ENCODE peak calls at places on chromosomes 16 and 17, in four cellular contexts. Y is CD4-positive, alpha-beta memory T cell; N is small intestine; D is heart left ventricle. X is an unnamed sample.

GRCh38 chr16:3762080-3762750 is 44.9 kb upstream of the TRAP1 start:
- DNase-seq in Y (no peak), N (no peak), D (no peak), X (no peak)

GRCh38 chr16:50284131-50284911 is 18.0 kb downstream of the ADCY7 start:
- DNase-seq in Y (peak), N (peak), D (no peak), X (no peak)

GRCh38 chr16:84519855-84520254 is 15.4 kb upstream of the MEAK7 start:
- DNase-seq in Y (no peak), N (no peak), D (no peak), X (no peak)

GRCh38 chr17:65786479-65786878 is 225.0 kb upstream of the AXIN2 start:
- DNase-seq in Y (no peak), N (no peak), D (no peak), X (no peak)

GRCh38 chr17:30716461-30717289 is 107.8 kb downstream of the CRLF3 start:
- DNase-seq in Y (peak), N (no peak), D (no peak), X (no peak)

GRCh38 chr16:67855789-67856188 is 8.3 kb upstream of the CENPT start:
- DNase-seq in Y (no peak), N (no peak), D (no peak), X (no peak)

GRCh38 chr17:30824356-30825145 is at the start of gene CRLF3:
- DNase-seq in Y (peak), N (peak), D (peak), X (peak)

GRCh38 chr17:12313786-12314185 is 293.1 kb downstream of the MAP2K4 start:
- DNase-seq in Y (no peak), N (no peak), D (no peak), X (no peak)

GRCh38 chr17:49002766-49003165 is 5.6 kb downstream of the IGF2BP1 start:
- DNase-seq in Y (no peak), N (no peak), D (no peak), X (no peak)

GRCh38 chr17:10126554-10127493 is 71.6 kb downstream of the GAS7 start:
- DNase-seq in Y (no peak), N (no peak), D (no peak), X (no peak)

GRCh38 chr16:86554917-86555762 is at the start of gene MTHFSD:
- DNase-seq in Y (peak), N (peak), D (peak), X (peak)

GRCh38 chr16:54787045-54787444 is 143.6 kb upstream of the IRX5 start:
- DNase-seq in Y (no peak), N (no peak), D (no peak), X (no peak)

GRCh38 chr16:51407199-51407598 is 256.1 kb upstream of the SALL1 start:
- DNase-seq in Y (no peak), N (no peak), D (no peak), X (no peak)

GRCh38 chr17:77693776-77694175 is 264.7 kb upstream of the TNRC6C start:
- DNase-seq in Y (no peak), N (no peak), D (no peak), X (no peak)

GRCh38 chr17:69819316-69820087 is 255.5 kb upstream of the KCNJ16 start:
- DNase-seq in Y (no peak), N (no peak), D (no peak), X (no peak)

GRCh38 chr16:6957676-6958075 is 375.0 kb upstream of the RBFOX1 start:
- DNase-seq in Y (no peak), N (no peak), D (no peak), X (no peak)

GRCh38 chr16:88593489-88593888 is 23.3 kb downstream of the ZC3H18 start:
- DNase-seq in Y (no peak), N (no peak), D (peak), X (no peak)

GRCh38 chr17:63698381-63698885 is 1.5 kb downstream of the LIMD2 start:
- DNase-seq in Y (no peak), N (no peak), D (no peak), X (no peak)

DNA sequence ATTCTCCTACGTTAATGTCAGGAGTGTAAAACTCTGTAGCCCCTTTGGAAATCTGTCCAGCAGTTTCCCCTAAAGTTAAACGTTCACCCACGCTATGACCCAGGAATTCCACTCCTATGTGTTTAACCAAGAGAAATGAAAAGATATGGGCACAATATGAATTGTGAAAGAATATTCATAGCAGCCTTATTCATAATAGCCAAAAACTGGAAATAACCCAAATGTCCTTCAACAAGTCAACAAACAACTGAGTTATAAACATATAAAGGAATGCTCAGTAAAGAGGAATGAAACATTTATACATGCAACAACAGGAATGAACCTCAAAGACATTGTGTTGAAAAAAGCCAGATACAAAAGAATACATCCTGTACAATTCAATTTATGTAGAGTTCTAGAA is 286.8 kb upstream of the CDH5 start:
- DNase-seq in Y (no peak), N (no peak), D (no peak), X (no peak)
- H3K27ac ChIP-seq in Y (no peak), N (no peak), D (no peak), X (no peak)

DNA sequence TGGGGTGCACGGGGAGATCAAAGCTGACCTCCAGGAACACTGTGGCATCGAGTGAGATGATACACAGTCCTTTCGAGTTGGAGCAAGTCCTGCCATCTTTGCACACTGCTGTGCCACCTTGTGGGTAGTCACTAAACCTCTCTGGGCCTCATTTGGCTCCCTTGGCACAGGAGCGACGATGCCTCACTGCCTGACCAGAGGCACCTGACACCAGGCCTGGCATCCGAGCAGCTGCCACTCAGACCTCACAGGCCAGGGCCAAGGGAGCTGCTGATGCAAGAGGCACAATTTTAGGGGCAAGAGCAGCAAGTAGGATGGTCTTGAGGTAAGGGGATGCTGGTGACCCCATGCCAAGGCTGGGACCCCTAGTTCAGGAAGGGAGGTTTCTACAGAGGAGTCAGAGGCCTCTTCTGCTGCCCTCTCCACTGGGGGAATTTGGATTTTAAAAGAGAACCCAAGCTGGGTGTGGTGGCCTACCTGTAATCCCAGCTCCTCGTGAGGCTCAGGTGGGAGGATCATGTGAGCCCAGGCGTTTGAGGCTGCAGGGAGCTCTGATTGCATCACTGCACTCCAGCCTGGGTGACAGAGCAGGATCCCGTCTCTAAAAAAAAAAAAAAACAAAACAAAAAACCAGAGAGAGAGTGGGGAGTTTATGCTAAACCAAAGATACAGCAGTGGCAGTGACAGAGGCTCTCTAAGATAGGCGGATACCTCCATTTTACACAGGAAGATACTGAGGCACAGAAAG is 6.7 kb upstream of the ADGRG1 start:
- DNase-seq in Y (no peak), N (no peak), D (no peak), X (peak)
- H3K27ac ChIP-seq in Y (no peak), N (no peak), D (no peak), X (peak)

DNA sequence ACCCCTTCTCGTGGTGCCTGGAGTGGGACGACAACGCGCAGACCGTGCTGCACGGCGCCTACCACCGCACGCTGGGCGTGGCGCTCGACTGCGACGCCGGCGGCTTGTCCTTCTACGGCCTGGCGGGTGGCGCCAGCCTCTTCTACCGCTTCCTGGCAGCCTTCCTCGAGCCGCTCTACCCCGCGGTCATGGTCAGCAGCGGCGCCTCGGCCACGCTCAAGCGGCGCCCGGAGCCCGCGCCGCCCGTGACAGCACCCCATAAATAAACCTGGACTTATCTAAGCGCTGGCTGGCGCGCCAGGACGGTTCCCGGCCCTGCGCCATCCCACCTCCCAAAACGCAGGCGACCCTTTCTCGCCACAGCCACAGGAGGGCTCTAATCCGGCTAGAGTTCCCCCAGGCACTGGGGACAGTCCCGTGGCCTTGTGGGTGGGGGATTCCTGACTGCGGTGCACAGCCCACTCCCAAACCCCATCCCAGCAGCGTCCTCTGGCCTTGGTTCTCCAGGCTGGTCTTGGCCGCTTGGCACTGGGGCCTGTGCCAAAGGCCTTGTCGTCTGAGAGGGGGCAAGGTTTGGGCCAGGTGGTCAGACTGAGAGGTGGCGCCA is 10.2 kb upstream of the SLC16A5 start:
- DNase-seq in Y (peak), N (peak), D (peak), X (peak)
- H3K27ac ChIP-seq in Y (peak), N (peak), D (peak), X (peak)

GRCh38 chr17:47099451-47099986 is 89.6 kb downstream of the CDC27 start:
- DNase-seq in Y (peak), N (no peak), D (no peak), X (no peak)
- H3K27ac ChIP-seq in Y (peak), N (peak), D (peak), X (peak)

DNA sequence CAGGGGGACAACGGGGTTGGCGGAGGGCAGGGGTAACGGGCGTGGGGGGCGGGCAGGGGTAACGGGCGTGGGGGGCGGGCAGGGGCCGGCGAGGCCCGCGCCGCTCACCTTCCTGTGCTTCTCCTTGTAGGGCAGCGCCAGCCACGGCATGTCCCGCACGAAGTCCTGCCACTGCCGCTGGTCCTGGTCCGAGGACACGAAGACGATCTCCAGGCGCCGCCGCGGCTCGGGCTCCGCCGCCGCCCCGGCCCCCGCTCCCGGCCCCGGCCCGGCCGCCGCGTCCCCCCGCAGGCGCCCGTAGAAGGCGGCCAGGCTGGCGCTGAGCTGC is 401 bp downstream of the NXN start:
- DNase-seq in Y (no peak), N (no peak), D (no peak), X (no peak)
- H3K27ac ChIP-seq in Y (no peak), N (peak), D (peak), X (no peak)

GRCh38 chr17:82031885-82032627 is 578 bp downstream of the RAC3 start:
- DNase-seq in Y (no peak), N (peak), D (no peak), X (peak)
- H3K27ac ChIP-seq in Y (no peak), N (no peak), D (no peak), X (no peak)

DNA sequence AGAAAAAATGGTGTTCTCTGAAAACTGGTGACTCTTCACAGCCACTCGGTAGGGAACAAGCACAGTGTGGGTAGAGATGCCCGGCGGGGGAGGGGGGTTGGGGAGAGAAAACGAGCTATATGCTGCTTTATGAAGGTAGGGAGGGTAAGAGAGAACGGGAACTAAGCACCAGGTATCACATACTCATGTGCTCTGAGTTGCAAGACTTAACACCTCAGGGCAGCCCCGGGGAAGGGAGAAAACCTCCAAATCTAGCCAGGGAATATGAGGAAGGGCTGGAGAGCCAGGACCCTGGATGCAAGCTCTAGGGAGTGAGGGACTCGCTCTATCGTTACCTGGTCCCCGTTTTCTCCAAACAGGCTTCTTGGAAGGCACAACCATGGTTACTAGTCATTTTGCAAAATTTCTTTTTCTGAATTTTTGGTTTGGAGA is 35.3 kb downstream of the HIC1 start:
- DNase-seq in Y (peak), N (no peak), D (no peak), X (no peak)
- H3K27ac ChIP-seq in Y (peak), N (peak), D (peak), X (no peak)

GRCh38 chr17:17417718-17418151 is 59.1 kb upstream of the MED9 start:
- DNase-seq in Y (no peak), N (peak), D (no peak), X (no peak)
- H3K27ac ChIP-seq in Y (no peak), N (no peak), D (no peak), X (peak)

X was measured in thyroid gland.